ENCODE peak calls at places on chromosomes 1 and 21, in five cellular contexts. W is type B pancreatic cell, D is MCF 10A, S is GM10248, F is AG09319. N is an unnamed sample.

GRCh38 chr1:221736714-221737113 is 5.2 kb downstream of the DUSP10 start:
- DNase-seq in W (no peak), D (no peak), S (no peak), F (no peak), N (no peak)

GRCh38 chr1:27416387-27417111 is 24.1 kb downstream of the GPR3 start:
- DNase-seq in W (no peak), D (peak), S (no peak), F (peak), N (no peak)

GRCh38 chr1:25661043-25661807 is 44.6 kb downstream of the MAN1C1 start:
- DNase-seq in W (no peak), D (peak), S (no peak), F (no peak), N (no peak)

GRCh38 chr1:147627435-147628110 is 42.8 kb downstream of the ACP6 start:
- DNase-seq in W (no peak), D (peak), S (peak), F (peak), N (peak)

GRCh38 chr1:26110731-26111529 is 694 bp upstream of the PDIK1L start:
- DNase-seq in W (peak), D (peak), S (peak), F (no peak), N (peak)

GRCh38 chr1:116546354-116546977 is 24.4 kb downstream of the CD58 start:
- DNase-seq in W (no peak), D (no peak), S (no peak), F (no peak), N (no peak)

GRCh38 chr1:21638531-21639341 is 30.4 kb downstream of the RAP1GAP start:
- DNase-seq in W (no peak), D (peak), S (no peak), F (no peak), N (no peak)

GRCh38 chr1:16063921-16064320 is 9.5 kb downstream of the FAM131C start:
- DNase-seq in W (no peak), D (no peak), S (no peak), F (no peak), N (no peak)

GRCh38 chr21:44300262-44300959 is 558 bp downstream of the PFKL start:
- DNase-seq in W (no peak), D (peak), S (peak), F (no peak), N (peak)

GRCh38 chr1:110607663-110608230 is 1.6 kb upstream of the KCNA2 start:
- DNase-seq in W (no peak), D (no peak), S (no peak), F (no peak), N (no peak)

GRCh38 chr1:219518168-219518905 is 94.6 kb downstream of the ZC3H11B start:
- DNase-seq in W (no peak), D (peak), S (no peak), F (peak), N (no peak)

GRCh38 chr1:226697151-226697575 is 41.9 kb downstream of the ITPKB start:
- DNase-seq in W (no peak), D (peak), S (peak), F (no peak), N (no peak)

GRCh38 chr1:155128755-155129473 is 1.2 kb downstream of the EFNA1 start:
- DNase-seq in W (no peak), D (peak), S (no peak), F (no peak), N (no peak)

GRCh38 chr1:61921435-61921834 is 179.2 kb downstream of the PATJ start:
- DNase-seq in W (no peak), D (peak), S (no peak), F (no peak), N (no peak)

GRCh38 chr1:185401019-185401418 is 84.0 kb upstream of the IVNS1ABP start:
- DNase-seq in W (no peak), D (peak), S (no peak), F (no peak), N (no peak)

GRCh38 chr1:247347395-247348222 is 15.9 kb upstream of the ZNF496 start:
- DNase-seq in W (no peak), D (no peak), S (no peak), F (no peak), N (no peak)

GRCh38 chr1:167501513-167502191 is 16.7 kb downstream of the CD247 start:
- DNase-seq in W (no peak), D (no peak), S (no peak), F (no peak), N (no peak)

DNA sequence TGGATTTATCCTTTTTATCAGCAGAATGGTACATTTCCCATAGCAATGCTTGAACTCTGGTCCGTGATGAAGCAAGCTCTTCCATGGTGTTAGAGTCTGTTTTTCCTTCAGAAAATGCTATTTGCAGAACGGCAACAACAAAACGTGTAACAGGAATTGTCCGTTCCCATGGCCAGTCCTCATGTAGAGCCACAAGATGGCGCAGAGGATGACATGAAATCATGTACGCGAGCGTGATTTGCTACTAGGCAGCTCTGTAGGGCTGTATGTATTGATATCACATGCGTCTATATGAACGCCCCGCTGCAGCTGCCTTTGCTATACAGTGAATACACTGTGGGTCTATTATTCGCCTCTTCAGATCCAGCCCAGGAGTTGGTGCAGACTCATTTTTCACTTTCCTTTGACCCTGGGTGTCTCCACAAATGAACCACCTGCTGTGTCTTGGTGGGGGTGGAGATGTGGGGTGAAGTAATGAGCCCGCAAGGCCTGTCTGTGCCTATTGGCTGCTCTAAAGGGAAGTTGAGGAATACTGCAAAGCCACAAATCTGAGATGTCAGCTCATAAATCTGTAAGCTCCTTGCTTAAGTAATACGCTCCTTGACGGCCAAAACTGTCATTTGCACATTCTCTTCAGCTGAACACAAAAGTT is 361.5 kb downstream of the KIF26B start:
- DNase-seq in W (no peak), D (peak), S (no peak), F (no peak), N (peak)
- TF ChIP-seq CTCF in W (peak), D (peak), S (no peak), F (no peak), N (peak)

DNA sequence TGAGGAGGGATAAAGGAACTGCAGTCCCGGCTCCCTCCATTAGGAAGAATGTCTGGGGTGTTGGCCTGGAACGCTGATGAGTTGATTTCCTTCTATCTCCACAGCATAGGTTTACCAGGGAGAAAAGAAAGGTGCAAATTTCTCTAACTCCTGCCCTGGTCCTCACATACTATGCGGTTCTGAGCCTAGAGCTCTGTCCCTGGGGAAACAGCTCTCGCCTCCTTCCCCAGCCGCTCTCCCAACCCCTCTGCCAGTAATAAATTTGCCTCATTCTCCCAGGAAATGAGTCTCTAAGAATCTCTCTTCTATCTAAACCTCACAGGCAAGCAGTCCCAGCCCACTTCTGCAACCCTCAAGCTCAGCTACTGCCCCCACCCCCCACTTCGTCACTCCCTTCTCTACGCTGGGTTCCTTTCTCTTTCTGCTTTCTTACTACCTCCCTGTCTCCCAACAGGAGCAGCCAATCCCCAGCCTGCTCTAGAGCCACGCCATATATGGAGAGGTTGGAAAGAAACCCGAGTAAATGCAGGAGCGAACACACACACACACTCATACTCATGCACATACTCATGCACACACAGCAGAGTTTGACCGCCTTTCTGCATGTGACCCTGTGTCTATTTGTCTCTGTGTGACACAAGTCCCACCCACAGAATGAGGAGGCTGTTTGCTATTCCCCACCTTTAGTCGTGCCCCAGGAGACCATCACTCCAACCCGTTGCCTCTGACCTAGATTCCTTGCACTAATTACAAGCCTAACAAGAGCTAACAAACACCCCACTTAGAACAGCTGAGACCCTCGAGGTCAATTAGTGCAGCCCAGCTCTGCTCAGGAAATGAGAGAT is 13.4 kb downstream of the PLEKHO1 start:
- DNase-seq in W (peak), D (peak), S (peak), F (peak), N (peak)
- TF ChIP-seq CTCF in W (peak), D (peak), S (no peak), F (no peak), N (no peak)

GRCh38 chr1:160404094-160404493 is 3.7 kb downstream of the VANGL2 start:
- DNase-seq in W (no peak), D (no peak), S (no peak), F (no peak), N (no peak)

GRCh38 chr1:160403244-160403643 is 2.9 kb downstream of the VANGL2 start:
- DNase-seq in W (no peak), D (no peak), S (no peak), F (no peak), N (no peak)

GRCh38 chr1:160401487-160401805 is 1.1 kb downstream of the VANGL2 start:
- DNase-seq in W (no peak), D (no peak), S (no peak), F (no peak), N (no peak)

GRCh38 chr1:160400646-160401486 is 502 bp downstream of the VANGL2 start:
- DNase-seq in W (no peak), D (no peak), S (no peak), F (no peak), N (peak)

DNA sequence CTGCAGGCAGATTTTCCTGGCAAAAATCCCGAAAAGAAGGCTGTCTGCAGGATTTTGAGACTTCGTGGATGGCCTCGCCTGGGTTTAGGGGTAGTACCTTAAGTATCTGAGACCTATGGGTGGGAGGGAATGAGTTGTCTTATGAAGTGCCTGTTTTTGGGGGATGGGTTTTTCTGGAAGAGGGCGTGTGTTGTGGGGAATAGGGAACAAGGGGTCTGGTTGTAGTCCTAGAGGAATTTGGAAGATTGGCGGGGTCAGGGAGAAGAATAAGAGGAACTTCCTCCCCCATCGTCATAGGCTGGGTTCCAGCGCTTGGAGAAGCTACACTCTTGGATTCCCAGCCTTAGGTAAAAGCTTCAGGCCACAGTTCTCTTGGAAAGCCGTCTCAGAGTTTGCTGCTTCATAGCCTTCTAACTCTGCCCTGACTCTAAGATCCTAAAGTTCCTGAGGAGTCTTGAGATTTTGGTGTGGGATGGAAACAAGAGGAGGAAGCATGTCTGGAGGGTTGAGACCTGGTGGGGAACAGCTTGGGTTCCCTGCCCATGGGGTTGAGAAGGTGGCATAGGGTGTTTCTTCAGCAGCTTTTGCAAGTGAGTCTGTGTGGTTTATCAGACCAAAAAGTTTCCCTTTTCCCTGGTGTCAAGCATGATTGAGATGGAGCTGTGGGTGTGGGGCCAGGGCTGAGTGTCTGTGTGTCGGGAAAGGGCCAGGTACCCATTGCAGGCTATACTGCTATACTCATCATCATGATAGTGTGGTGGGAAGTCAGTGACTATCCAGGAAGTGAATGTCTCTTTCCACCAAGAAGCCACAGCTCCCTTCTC is 1.8 kb downstream of the VANGL2 start:
- DNase-seq in W (no peak), D (no peak), S (no peak), F (no peak), N (no peak)
- TF ChIP-seq CTCF in W (no peak), D (no peak), S (no peak), F (no peak), N (no peak)

DNA sequence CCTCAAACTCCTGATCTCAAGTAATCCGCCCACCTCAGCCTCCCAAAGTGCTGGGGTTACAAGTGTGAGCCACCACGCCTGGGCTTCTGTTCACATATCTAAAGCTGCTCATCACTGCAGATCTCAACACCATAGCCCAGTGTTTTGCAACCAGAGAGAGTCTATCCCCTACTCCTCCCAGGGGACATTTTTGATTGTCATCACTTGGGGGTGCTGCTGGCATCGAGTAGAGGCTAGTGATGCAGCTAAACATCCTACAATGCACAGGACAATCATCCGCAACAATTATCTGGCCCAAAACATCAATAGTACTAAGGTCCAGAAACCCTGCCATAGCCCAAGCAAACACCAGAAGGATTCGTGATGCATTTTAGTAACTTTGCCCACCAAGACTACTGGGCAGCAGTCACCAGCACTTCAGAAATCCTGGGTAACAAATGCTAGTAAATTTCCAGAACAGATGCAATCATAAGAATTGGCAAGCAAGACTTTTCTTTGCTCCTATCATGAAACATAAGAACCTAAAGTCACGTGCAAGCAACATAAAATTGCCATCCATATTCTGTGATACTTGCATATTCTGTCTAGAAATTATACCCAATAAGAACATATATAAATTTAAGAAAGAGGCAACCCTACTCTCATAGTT is 159.2 kb downstream of the APP start:
- DNase-seq in W (no peak), D (no peak), S (no peak), F (no peak), N (no peak)
- TF ChIP-seq CTCF in W (no peak), D (no peak), S (no peak), F (no peak), N (no peak)

GRCh38 chr1:228702433-228702832 is 32.8 kb upstream of the RHOU start:
- DNase-seq in W (no peak), D (no peak), S (no peak), F (no peak), N (no peak)
- TF ChIP-seq CTCF in W (no peak), D (no peak), S (no peak), F (no peak), N (no peak)

DNA sequence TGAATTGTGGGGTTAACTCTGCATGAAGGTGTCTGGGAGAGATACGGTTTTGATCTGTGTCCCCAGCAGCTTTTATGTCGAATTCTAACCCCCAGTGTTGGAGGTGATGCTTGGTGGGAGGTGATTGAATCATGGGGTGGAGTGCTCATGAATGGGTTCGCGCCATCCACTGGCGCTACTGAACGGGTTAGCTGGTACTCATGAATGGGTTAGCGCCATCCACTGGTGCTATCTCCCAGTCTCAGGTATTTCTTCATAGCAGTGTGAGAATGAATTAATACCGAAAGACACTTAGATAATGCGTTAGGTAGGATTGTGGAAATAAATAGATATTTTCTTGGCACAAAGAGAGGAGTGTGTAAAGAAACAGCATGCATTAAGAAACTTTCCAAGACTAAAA is 32.9 kb upstream of the CLDN8 start:
- DNase-seq in W (no peak), D (no peak), S (no peak), F (no peak), N (no peak)
- TF ChIP-seq CTCF in W (no peak), D (no peak), S (no peak), F (no peak), N (no peak)

GRCh38 chr1:82762829-82763532 is 962.2 kb downstream of the ADGRL2 start:
- DNase-seq in W (no peak), D (no peak), S (no peak), F (no peak), N (no peak)

GRCh38 chr1:82755671-82756070 is 954.9 kb downstream of the ADGRL2 start:
- DNase-seq in W (no peak), D (no peak), S (no peak), F (no peak), N (no peak)

GRCh38 chr1:82759035-82759434 is 958.3 kb downstream of the ADGRL2 start:
- DNase-seq in W (no peak), D (no peak), S (no peak), F (no peak), N (no peak)
- TF ChIP-seq CTCF in W (peak), D (no peak), S (no peak), F (no peak), N (no peak)

GRCh38 chr1:36591278-36591677 is 108.6 kb upstream of the CSF3R start:
- DNase-seq in W (no peak), D (no peak), S (no peak), F (no peak), N (no peak)
- TF ChIP-seq CTCF in W (no peak), D (no peak), S (no peak), F (no peak), N (no peak)

GRCh38 chr1:59193443-59194093 is 103.3 kb upstream of the FGGY start:
- DNase-seq in W (no peak), D (no peak), S (no peak), F (no peak), N (no peak)

GRCh38 chr1:59198565-59198964 is 98.3 kb upstream of the FGGY start:
- DNase-seq in W (no peak), D (no peak), S (no peak), F (no peak), N (no peak)

GRCh38 chr1:59195151-59195550 is 101.7 kb upstream of the FGGY start:
- DNase-seq in W (no peak), D (no peak), S (no peak), F (no peak), N (no peak)

GRCh38 chr1:59199147-59199546 is 97.7 kb upstream of the FGGY start:
- DNase-seq in W (no peak), D (no peak), S (no peak), F (no peak), N (no peak)

DNA sequence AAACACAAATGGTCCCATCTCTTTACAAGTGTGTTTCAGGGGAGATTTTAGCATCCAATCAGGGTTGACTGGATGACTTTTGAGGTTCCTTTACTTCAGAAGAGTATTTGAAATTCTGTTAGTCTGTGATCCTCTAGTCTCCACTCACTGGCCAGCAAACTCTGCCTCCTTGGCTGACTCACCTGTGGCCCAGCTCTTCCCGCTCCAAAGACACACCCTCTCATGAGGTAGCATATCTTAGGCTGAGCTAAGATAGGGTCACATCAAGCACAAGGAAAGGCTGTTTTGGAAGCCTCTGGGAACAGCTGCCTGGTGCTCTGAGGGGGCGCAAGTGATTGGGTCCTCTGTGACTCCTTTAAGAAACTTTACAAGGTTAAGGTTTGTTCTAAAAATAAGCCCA is 102.3 kb upstream of the FGGY start:
- DNase-seq in W (no peak), D (peak), S (no peak), F (no peak), N (no peak)
- TF ChIP-seq CTCF in W (no peak), D (no peak), S (no peak), F (no peak), N (no peak)

DNA sequence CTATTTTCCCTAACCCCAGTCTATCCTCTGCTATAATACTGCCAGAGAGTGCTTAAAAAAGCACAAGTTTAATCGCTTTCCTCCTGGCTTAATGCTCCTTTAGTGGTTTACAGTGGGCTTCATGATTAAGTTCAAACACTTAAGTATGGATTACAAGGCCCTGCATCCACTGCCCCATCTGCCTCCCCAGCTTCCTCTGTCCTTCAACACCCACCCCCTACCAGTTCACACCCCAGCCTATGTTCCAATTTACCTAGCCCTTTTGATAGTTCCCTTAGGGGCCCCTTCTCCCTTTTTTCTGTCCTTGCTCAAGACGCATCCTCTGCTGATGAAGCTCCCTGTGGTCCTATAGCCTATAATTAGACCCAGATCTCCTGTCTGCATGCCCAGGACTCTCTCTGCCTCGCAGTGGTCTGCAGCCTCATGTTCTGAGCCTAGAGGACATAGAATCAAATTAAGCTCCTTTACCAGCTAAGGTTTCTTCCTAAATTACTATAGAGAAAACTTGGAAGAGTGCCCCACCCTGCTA is 212.5 kb downstream of the FGGY start:
- DNase-seq in W (no peak), D (no peak), S (no peak), F (no peak), N (no peak)
- TF ChIP-seq CTCF in W (no peak), D (no peak), S (no peak), F (no peak), N (no peak)

N was measured in GM13977.